ENCODE peak calls at places on chromosomes 6 and 20, in nine cellular contexts. G is left ventricle myocardium inferior; J is AG20443; Z is GF-D8; A is A673; R is ureter; V is fibroblast of pulmonary artery; M is CD8-positive, alpha-beta memory T cell; I is HepG2. Y is an unnamed sample.

GRCh38 chr6:154138806-154139205 is 99.8 kb downstream of the OPRM1 start:
- DNase-seq in G (no peak), J (no peak), Z (no peak), A (no peak), R (no peak), V (no peak), M (no peak), I (no peak), Y (no peak)

GRCh38 chr20:62951896-62952372 is 575 bp upstream of the SLC17A9 start:
- DNase-seq in G (no peak), J (no peak), Z (no peak), A (no peak), R (no peak), V (no peak), M (no peak), I (no peak), Y (no peak)

GRCh38 chr6:32794510-32794909 is 22.3 kb downstream of the HLA-DOB start:
- DNase-seq in G (no peak), J (no peak), Z (peak; percentile 67), A (no peak), R (no peak), V (no peak), M (no peak), I (no peak), Y (no peak)

GRCh38 chr20:17083738-17084137 is 143.1 kb upstream of the PCSK2 start:
- DNase-seq in G (no peak), J (peak; percentile 9), Z (no peak), A (peak; percentile 62), R (no peak), V (no peak), M (no peak), I (peak; percentile 10), Y (no peak)

GRCh38 chr6:25698631-25699030 is 46.6 kb downstream of the SCGN start:
- DNase-seq in G (no peak), J (no peak), Z (no peak), A (no peak), R (no peak), V (no peak), M (no peak), I (no peak), Y (no peak)

GRCh38 chr6:116410945-116411623 is 40.3 kb downstream of the DSE start:
- DNase-seq in G (peak; percentile 39), J (peak; percentile 31), Z (no peak), A (peak; percentile 66), R (no peak), V (peak; percentile 65), M (no peak), I (no peak), Y (peak; percentile 19)

GRCh38 chr6:35359744-35360348 is 17.5 kb downstream of the PPARD start:
- DNase-seq in G (peak; percentile 26), J (peak; percentile 77), Z (no peak), A (no peak), R (no peak), V (peak; percentile 85), M (no peak), I (no peak), Y (peak; percentile 79)

GRCh38 chr6:82906489-82906888 is 159.2 kb downstream of the UBE3D start:
- DNase-seq in G (no peak), J (no peak), Z (no peak), A (peak; percentile 44), R (no peak), V (peak; percentile 18), M (no peak), I (no peak), Y (no peak)

GRCh38 chr20:37758332-37758731 is 64.5 kb downstream of the CTNNBL1 start:
- DNase-seq in G (peak; percentile 18), J (peak; percentile 16), Z (no peak), A (no peak), R (no peak), V (no peak), M (no peak), I (peak; percentile 24), Y (no peak)

GRCh38 chr20:58184063-58184462 is 44.4 kb downstream of the ANKRD60 start:
- DNase-seq in G (no peak), J (no peak), Z (no peak), A (no peak), R (no peak), V (no peak), M (no peak), I (no peak), Y (no peak)

GRCh38 chr6:20700375-20700774 is 166.1 kb downstream of the CDKAL1 start:
- DNase-seq in G (no peak), J (no peak), Z (no peak), A (no peak), R (no peak), V (no peak), M (no peak), I (no peak), Y (no peak)

GRCh38 chr6:146972526-146972925 is 231.7 kb upstream of the STXBP5 start:
- DNase-seq in G (no peak), J (no peak), Z (no peak), A (no peak), R (no peak), V (no peak), M (no peak), I (no peak), Y (no peak)

GRCh38 chr20:4068708-4069107 is 53.4 kb upstream of the RNF24 start:
- DNase-seq in G (no peak), J (no peak), Z (no peak), A (no peak), R (peak; percentile 69), V (peak; percentile 57), M (no peak), I (no peak), Y (no peak)